ENCODE peak calls at places on chromosomes 7 and 10, in nine cellular contexts. D is fibroblast of mammary gland; F is lung; B is CD8-positive, alpha-beta T cell; J is astrocyte of the spinal cord; R is mucosa of descending colon; S is testis; K is AG04450; G is foreskin fibroblast. Z is an unnamed sample.

GRCh38 chr7:85508642-85509429 is 322.0 kb upstream of the SEMA3D start:
- DNase-seq in J (peak), F (no peak), K (peak), D (peak), B (no peak), S (no peak), G (peak), R (no peak), Z (peak)

GRCh38 chr7:29611941-29612527 is 48.4 kb downstream of the PRR15 start:
- DNase-seq in J (no peak), S (no peak), R (no peak), F (no peak), G (no peak), D (no peak), K (no peak), B (no peak), Z (no peak)

GRCh38 chr10:104325436-104326430 is 12.5 kb downstream of the ITPRIP start:
- DNase-seq in B (no peak), K (no peak), G (no peak), D (peak), F (peak), R (no peak), S (no peak), J (no peak), Z (no peak)

GRCh38 chr7:2124604-2125345 is 108.0 kb downstream of the MAD1L1 start:
- DNase-seq in F (no peak), K (no peak), G (no peak), B (no peak), R (no peak), J (no peak), S (no peak), D (no peak), Z (no peak)

GRCh38 chr10:43772191-43772590 is 123.5 kb upstream of the ZNF32 start:
- DNase-seq in R (no peak), K (no peak), D (no peak), S (no peak), B (no peak), G (no peak), J (no peak), F (no peak), Z (no peak)

GRCh38 chr7:38127216-38128207 is 50.5 kb upstream of the STARD3NL start:
- DNase-seq in K (no peak), G (no peak), S (no peak), J (no peak), F (no peak), B (no peak), D (no peak), R (no peak), Z (no peak)

GRCh38 chr7:92740713-92741126 is 95.7 kb downstream of the CDK6 start:
- DNase-seq in F (no peak), B (no peak), D (peak), S (no peak), K (peak), G (peak), J (peak), R (no peak), Z (peak)

GRCh38 chr10:14481752-14482151 is 151.0 kb upstream of the FRMD4A start:
- DNase-seq in F (no peak), B (no peak), G (no peak), K (no peak), S (no peak), R (no peak), J (peak), D (no peak), Z (no peak)

GRCh38 chr7:153522261-153522660 is 529.9 kb upstream of the DPP6 start:
- DNase-seq in R (no peak), K (no peak), J (no peak), S (peak), B (no peak), G (no peak), F (no peak), D (no peak), Z (no peak)

GRCh38 chr10:46240684-46241565 is 45.9 kb upstream of the ANTXRL start:
- DNase-seq in R (peak), K (no peak), G (no peak), J (no peak), F (peak), B (no peak), D (no peak), S (peak), Z (no peak)

GRCh38 chr7:158495780-158496179 is 91.8 kb downstream of the PTPRN2 start:
- DNase-seq in G (peak), R (no peak), D (peak), S (no peak), B (no peak), K (no peak), F (no peak), J (no peak), Z (no peak)

GRCh38 chr10:16967000-16967865 is 150.0 kb upstream of the RSU1 start:
- DNase-seq in B (no peak), J (peak), K (peak), R (no peak), G (peak), F (no peak), D (peak), S (no peak), Z (peak)

GRCh38 chr10:102996876-102997275 is 78.8 kb downstream of the CNNM2 start:
- DNase-seq in F (no peak), J (no peak), D (no peak), G (no peak), S (no peak), R (no peak), B (no peak), K (no peak), Z (no peak)

GRCh38 chr10:122141821-122142651 is 129.1 kb upstream of the BTBD16 start:
- DNase-seq in S (no peak), R (no peak), D (peak), J (peak), B (no peak), K (no peak), G (peak), F (no peak), Z (no peak)

GRCh38 chr10:69237528-69238159 is 17.5 kb downstream of the HKDC1 start:
- DNase-seq in S (peak), F (peak), R (peak), D (peak), G (peak), K (peak), J (peak), B (peak), Z (peak)

GRCh38 chr10:103688451-103688850 is 166.9 kb downstream of the SH3PXD2A start:
- DNase-seq in B (no peak), D (peak), K (no peak), S (no peak), F (no peak), G (peak), J (no peak), R (peak), Z (no peak)

GRCh38 chr7:128217972-128218652 is 23.0 kb upstream of the LEP start:
- DNase-seq in D (peak), R (no peak), F (no peak), J (no peak), S (no peak), K (no peak), B (no peak), G (no peak), Z (no peak)

GRCh38 chr7:44515595-44516268 is 25.3 kb upstream of the NUDCD3 start:
- DNase-seq in G (no peak), J (no peak), R (no peak), D (no peak), K (no peak), F (no peak), B (no peak), S (no peak), Z (no peak)

GRCh38 chr10:104230490-104230889 is 1.7 kb downstream of the CFAP43 start:
- DNase-seq in J (no peak), G (no peak), B (no peak), F (no peak), K (no peak), R (no peak), S (no peak), D (no peak), Z (no peak)

GRCh38 chr10:30869566-30869965 is 162.1 kb downstream of the ZNF438 start:
- DNase-seq in J (no peak), G (peak), K (no peak), R (no peak), F (no peak), B (no peak), S (no peak), D (no peak), Z (no peak)

GRCh38 chr7:47358357-47358756 is 223.6 kb downstream of the TNS3 start:
- DNase-seq in D (no peak), F (no peak), G (no peak), B (no peak), J (no peak), R (no peak), K (no peak), S (no peak), Z (no peak)

GRCh38 chr7:33339074-33339805 is 209.9 kb downstream of the BBS9 start:
- DNase-seq in G (peak), F (no peak), S (no peak), J (no peak), K (no peak), B (no peak), R (no peak), D (peak), Z (no peak)

GRCh38 chr7:33336820-33337219 is 207.5 kb downstream of the BBS9 start:
- DNase-seq in G (no peak), K (no peak), B (no peak), J (no peak), R (no peak), F (no peak), D (no peak), S (no peak), Z (no peak)

GRCh38 chr7:33334349-33334748 is 205.0 kb downstream of the BBS9 start:
- DNase-seq in G (peak), S (no peak), D (peak), J (peak), K (no peak), F (no peak), R (no peak), B (no peak), Z (no peak)
- TF ChIP-seq CTCF in G (peak), S (no peak), D (peak), J (peak), K (peak), F (no peak), R (no peak), B (no peak), Z (peak)

DNA sequence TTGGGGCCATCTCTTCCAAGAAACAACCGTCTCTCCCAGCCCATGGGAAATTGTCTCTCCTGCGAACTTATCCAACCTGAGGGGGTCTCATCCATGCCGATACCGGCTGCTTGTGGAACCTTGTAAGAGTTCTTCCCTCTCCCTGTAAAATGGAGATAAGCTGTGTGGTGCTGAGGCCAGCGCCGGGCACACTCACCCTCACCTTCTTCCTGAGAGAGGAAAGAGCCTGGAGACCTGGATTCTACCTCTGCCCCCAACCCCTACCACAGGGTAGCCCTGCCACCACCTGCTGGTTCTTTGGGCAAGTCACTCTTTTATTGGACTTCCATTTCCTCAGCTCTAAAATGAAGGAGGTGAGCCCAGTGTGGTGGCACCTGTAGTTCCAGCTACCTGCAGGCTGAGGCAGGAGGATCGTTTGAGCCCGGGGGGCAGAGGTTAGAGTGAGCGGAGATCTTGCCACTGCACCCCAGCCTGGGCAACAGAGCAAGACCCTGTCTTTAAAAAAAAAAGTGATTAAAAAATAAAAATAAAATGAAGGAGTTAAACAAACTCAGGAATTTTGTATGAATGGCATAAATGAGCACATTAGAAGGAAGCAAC is 38.4 kb upstream of the PSAP start:
- DNase-seq in J (no peak), R (peak), K (no peak), G (no peak), B (no peak), F (no peak), D (no peak), S (no peak), Z (no peak)
- H3K4me3 ChIP-seq in J (peak), R (no peak), K (peak), G (peak), B (peak), F (no peak), D (peak), S (peak), Z (peak)

GRCh38 chr7:143492799-143493568 is 15.3 kb downstream of the TAS2R41 start:
- DNase-seq in J (no peak), S (no peak), K (no peak), B (no peak), D (peak), G (peak), R (no peak), F (no peak), Z (no peak)

GRCh38 chr7:143493755-143494154 is 16.1 kb downstream of the TAS2R41 start:
- DNase-seq in R (no peak), K (no peak), D (no peak), G (no peak), F (no peak), S (no peak), B (no peak), J (no peak), Z (no peak)

GRCh38 chr7:143495806-143496672 is 18.4 kb downstream of the TAS2R41 start:
- DNase-seq in R (no peak), J (no peak), D (no peak), B (no peak), K (no peak), S (no peak), F (no peak), G (no peak), Z (no peak)

GRCh38 chr7:143492043-143492471 is 14.4 kb downstream of the TAS2R41 start:
- DNase-seq in F (no peak), R (no peak), S (no peak), D (peak), B (no peak), J (peak), G (peak), K (peak), Z (no peak)

DNA sequence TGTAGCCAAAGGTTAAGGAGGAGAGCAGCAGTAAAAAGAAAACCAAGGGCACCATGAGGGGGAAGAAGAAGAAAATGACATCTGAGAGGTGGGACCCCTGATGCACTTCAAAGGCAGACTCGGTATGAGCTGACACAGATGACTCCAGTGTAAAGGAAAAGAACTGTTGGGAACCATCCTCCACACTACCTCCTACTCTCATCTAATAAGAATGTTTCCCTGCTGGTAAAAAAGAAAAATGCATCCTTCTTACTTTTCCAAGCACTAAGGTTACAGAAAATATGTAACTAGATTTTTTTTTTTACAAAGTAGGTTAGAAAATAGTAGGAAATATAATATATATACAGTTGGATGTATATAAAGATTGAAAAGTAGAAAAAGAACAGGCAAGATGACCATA is 16.9 kb downstream of the TAS2R41 start:
- DNase-seq in B (no peak), S (no peak), G (peak), K (no peak), F (no peak), R (no peak), D (no peak), J (no peak), Z (no peak)
- TF ChIP-seq CTCF in B (no peak), S (no peak), G (peak), K (peak), F (no peak), R (no peak), D (peak), J (no peak), Z (peak)

DNA sequence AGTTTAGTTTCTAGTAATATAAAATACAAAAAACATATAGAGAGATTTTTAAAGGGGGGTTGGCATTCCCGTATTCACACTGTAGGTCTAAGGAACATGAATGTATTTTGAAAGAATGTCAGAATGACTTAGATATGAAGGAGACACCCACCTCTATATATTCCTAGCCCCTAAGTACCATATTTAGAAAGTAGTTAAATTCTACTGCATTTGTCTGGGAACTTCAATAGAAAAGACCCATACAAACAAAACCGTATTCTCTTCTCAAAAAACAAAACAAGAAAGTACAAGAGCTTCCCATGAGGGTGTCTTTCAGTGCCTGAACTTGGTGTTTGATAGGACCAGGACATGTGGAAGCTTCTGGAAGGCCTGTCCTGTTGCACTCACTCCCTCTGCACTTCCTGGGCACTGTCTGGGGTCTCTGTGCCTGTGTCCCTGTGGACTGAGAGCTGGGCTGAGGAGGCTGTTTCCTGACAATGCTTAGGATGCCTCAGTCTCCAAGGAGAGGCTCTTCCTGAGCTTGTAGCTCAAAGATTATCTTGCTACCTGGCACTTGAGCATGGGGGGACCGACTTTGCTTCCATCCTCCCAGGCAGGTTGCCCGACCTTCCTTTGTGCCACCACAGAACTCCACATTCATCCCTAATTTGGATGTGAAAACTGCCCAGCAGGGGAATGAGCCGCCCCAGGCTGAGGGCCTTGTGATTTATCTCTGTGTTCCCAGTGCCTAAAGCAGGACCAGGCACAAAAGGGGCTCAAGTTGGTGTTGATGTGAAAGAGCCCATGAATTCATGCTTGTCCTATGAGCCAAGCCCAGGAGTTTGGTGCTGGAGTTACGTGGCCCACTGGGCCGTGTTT is 44.4 kb upstream of the KLF6 start:
- DNase-seq in G (peak), K (no peak), R (peak), J (no peak), S (no peak), F (no peak), B (no peak), D (no peak), Z (no peak)
- H3K4me3 ChIP-seq in G (peak), K (peak), R (no peak), J (peak), S (peak), F (no peak), B (peak), D (peak), Z (no peak)

GRCh38 chr10:27372095-27372494 is 131.5 kb upstream of the ACBD5 start:
- DNase-seq in K (no peak), D (peak), G (peak), B (no peak), J (no peak), S (no peak), R (no peak), F (no peak), Z (no peak)

GRCh38 chr10:27373566-27374160 is 130.4 kb upstream of the RAB18 start:
- DNase-seq in B (no peak), J (no peak), D (no peak), R (no peak), G (no peak), F (no peak), K (no peak), S (no peak), Z (no peak)

GRCh38 chr10:27368706-27369105 is 128.1 kb upstream of the ACBD5 start:
- DNase-seq in S (no peak), G (no peak), K (no peak), J (no peak), R (no peak), F (no peak), B (no peak), D (no peak), Z (no peak)

GRCh38 chr10:27366769-27367168 is 126.2 kb upstream of the ACBD5 start:
- DNase-seq in G (no peak), F (no peak), D (no peak), S (no peak), J (no peak), R (no peak), K (no peak), B (no peak), Z (no peak)

DNA sequence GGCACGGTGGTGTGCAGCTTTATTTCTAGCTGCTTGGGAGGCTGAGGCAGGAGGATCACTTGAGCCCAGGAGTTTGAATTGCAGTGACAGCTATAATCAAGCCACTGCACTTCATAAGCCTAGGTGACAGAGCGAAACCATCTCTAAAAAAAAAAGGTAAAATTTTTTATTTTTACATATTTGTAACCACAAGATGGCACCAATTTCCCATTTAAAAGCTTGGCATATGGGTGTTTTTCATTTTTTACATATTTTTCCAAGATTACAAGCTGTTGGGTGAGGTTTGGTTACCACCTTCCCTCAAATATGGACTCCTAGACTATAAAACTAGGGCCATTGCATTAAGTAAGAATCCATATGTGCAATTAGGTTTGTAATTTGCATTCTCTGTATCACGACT is 129.2 kb upstream of the ACBD5 start:
- DNase-seq in K (no peak), J (no peak), S (no peak), G (peak), R (no peak), F (no peak), B (no peak), D (no peak), Z (no peak)
- TF ChIP-seq CTCF in K (peak), J (no peak), S (no peak), G (peak), R (no peak), F (no peak), B (no peak), D (peak), Z (no peak)

DNA sequence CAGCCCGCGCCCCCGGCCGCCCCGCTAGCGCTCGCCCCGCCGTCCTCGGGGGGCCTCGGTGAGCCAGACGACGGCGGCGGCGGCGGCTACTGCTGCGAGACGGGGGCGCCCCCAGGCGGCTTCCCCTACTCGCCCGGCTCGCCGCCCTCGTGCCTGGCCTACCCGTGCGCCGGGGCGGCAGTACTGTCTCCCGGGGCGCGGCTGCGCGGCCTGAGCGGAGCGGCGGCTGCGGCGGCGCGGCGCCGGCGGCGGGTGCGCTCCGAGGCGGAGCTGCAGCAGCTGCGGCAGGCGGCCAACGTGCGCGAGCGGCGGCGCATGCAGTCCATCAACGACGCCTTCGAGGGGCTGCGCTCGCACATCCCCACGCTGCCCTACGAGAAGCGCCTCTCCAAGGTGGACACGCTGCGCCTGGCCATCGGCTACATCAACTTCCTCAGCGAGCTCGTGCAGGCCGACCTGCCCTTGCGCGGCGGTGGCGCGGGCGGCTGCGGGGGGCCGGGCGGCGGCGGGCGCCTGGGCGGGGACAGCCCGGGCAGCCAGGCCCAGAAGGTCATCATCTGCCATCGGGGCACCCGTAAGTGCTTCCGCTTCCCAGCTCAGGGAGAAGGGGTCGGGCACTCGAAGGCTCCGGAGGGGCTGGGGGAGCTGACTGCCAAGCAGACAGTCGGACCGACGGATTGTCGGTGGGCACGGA is 776 bp downstream of the PTF1A start:
- DNase-seq in G (no peak), R (no peak), F (no peak), S (no peak), J (no peak), B (no peak), D (no peak), K (no peak), Z (no peak)
- H3K4me3 ChIP-seq in G (no peak), R (no peak), F (no peak), S (peak), J (no peak), B (no peak), D (no peak), K (no peak), Z (no peak)

Z was measured in astrocyte of the cerebellum.